ENCODE peak calls at places on chromosomes 13 and 19, in four cellular contexts. U is breast epithelium, F is sigmoid colon, R is GM12878. O is an unnamed sample. For H3K36me3, the result is how much of the 10 kb centered on the place peaks cover.

GRCh38 chr19:19107663-19108062 is 30.6 kb downstream of the TMEM161A start:
- DNase-seq in U (no peak), F (no peak), R (no peak), O (no peak)

GRCh38 chr19:3336680-3337523 is 29.5 kb upstream of the NFIC start:
- DNase-seq in U (peak), F (peak), R (no peak), O (peak)

GRCh38 chr19:2494447-2495129 is 18.7 kb downstream of the GADD45B start:
- DNase-seq in U (peak), F (peak), R (no peak), O (peak)

GRCh38 chr13:95920485-95920884 is 132.7 kb downstream of the UGGT2 start:
- DNase-seq in U (no peak), F (no peak), R (no peak), O (no peak)

GRCh38 chr13:95457294-95457693 is 95.2 kb upstream of the CLDN10 start:
- DNase-seq in U (no peak), F (no peak), R (peak), O (no peak)

GRCh38 chr19:47663435-47663910 is 49.7 kb upstream of the EHD2 start:
- DNase-seq in U (no peak), F (no peak), R (no peak), O (no peak)

GRCh38 chr19:3266792-3267469 is 42.5 kb downstream of the CELF5 start:
- DNase-seq in U (peak), F (no peak), R (no peak), O (no peak)

GRCh38 chr13:24984134-24984533 is 111.8 kb upstream of the PABPC3 start:
- DNase-seq in U (no peak), F (no peak), R (no peak), O (no peak)

DNA sequence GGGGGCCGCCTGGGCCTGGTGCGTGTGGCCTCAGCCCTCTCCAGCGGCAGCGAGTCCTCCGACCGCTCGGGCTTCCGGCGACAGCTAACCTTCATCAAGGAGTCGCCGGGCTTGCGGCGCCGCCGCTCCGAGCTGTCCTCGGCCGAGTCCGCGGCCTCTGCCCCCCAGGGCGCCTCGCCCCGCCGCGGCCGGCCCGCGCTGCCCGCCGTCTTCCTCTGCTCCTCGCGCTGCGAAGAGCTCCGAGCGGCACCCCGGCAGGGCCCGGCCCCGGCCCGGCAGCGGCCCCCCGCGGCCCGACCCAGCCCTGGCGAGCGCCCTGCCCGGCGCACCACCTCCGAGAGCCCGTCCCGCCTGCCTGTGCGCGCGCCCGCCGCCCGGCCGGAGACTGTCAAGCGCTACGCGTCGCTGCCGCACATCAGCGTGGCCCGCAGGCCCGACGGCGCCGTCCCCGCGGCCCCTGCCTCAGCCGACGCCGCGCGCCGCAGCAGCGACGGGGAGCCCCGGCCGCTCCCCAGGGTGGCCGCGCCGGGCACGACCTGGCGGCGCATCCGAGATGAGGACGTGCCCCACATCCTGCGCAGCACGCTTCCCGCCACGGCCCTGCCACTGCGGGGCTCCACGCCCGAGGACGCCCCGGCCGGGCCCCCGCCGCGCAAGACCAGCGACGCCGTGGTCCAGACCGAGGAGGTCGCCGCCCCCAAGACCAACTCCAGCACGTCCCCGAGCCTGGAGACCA is 9.6 kb downstream of the C19orf25 start:
- DNase-seq in U (no peak), F (no peak), R (no peak), O (no peak)
- H3K4me3 ChIP-seq in U (peak), F (peak), R (no peak), O (no peak)

GRCh38 chr19:15397782-15398181 is 18.2 kb upstream of the AKAP8 start:
- DNase-seq in U (no peak), F (peak), R (no peak), O (no peak)

GRCh38 chr19:15393963-15394362 is 14.4 kb upstream of the AKAP8 start:
- DNase-seq in U (no peak), F (no peak), R (no peak), O (no peak)

GRCh38 chr19:15396436-15396835 is 16.8 kb upstream of the AKAP8 start:
- DNase-seq in U (no peak), F (peak), R (no peak), O (no peak)

GRCh38 chr19:15397236-15397635 is 17.6 kb upstream of the AKAP8 start:
- DNase-seq in U (no peak), F (peak), R (no peak), O (no peak)

GRCh38 chr19:15394426-15394825 is 14.8 kb upstream of the AKAP8 start:
- DNase-seq in U (no peak), F (no peak), R (no peak), O (no peak)
- H3K36me3 ChIP-seq in U (under half), F (half or more), R (under half), O (half or more)

DNA sequence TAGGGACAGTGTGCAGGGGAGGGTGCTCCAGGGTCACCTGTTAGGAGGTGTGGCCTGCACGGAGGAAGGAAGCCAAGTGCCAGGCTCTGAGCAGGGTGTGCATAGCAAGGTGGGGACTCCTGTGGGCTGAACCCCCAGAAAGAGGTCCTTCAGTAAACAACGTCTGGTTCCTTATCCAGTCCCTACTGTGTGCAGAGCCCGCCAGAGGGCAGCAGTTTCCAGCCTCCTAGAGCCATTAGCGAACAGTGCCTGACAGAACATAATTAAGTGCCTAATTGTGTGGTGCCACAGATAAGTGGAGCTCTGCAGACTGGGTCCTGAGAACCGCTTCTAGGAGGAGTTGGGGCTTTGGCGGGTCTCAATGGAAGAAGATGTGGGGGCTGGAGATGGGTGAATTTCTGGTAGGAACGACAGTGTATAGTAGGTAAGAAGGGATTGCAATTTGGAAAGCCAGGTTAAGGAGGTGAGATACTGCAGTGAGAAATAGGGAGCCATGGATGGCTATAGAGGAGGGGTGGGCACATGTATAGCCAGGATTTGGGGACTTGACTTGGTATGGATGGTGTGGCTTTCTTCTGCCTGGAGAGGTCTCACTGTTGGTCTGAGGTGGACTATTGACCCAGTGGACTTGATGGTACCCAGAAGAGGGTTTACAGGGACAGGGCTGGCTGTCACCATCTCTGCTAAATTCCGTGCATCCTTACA is 323.1 kb downstream of the ZNF536 start:
- DNase-seq in U (no peak), F (peak), R (no peak), O (no peak)
- TF ChIP-seq CTCF in U (no peak), F (no peak), R (peak), O (no peak)

GRCh38 chr13:21670006-21670882 is 629 bp upstream of the FGF9 start:
- DNase-seq in U (no peak), F (peak), R (no peak), O (peak)

GRCh38 chr13:21673592-21674270 is 2.9 kb downstream of the FGF9 start:
- DNase-seq in U (no peak), F (peak), R (no peak), O (no peak)

GRCh38 chr13:21670883-21671792 is at the start of gene FGF9:
- DNase-seq in U (peak), F (peak), R (peak), O (peak)

GRCh38 chr13:21672811-21673591 is 2.1 kb downstream of the FGF9 start:
- DNase-seq in U (no peak), F (no peak), R (no peak), O (no peak)

DNA sequence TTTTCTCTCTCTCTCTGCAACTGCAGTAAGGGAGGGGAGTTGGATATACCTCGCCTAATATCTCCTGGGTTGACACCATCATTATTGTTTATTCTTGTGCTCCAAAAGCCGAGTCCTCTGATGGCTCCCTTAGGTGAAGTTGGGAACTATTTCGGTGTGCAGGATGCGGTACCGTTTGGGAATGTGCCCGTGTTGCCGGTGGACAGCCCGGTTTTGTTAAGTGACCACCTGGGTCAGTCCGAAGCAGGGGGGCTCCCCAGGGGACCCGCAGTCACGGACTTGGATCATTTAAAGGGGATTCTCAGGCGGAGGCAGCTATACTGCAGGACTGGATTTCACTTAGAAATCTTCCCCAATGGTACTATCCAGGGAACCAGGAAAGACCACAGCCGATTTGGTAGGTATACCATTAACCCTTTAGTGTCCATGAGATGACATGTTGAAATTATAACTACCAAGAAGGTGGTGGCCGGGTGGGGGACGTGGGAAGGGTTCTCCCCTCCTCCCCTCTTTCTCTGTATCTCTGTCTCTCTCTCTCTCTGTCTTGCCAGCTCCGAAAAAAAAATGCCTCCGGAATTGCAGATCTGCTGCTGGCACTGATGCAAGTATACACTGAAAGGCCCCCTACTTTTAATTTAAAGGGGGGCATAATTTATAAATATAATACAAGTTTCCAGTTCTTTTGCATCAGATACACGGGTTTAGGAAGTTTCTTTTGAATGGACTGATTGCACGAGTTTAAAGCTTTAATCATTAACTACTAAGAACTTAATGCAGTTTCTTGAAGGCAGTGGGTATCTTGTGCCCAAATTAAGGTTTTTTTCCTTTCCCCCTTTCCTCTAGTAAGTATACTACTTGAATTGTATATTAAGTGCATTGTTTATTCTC is 1.2 kb downstream of the FGF9 start:
- DNase-seq in U (no peak), F (no peak), R (no peak), O (no peak)
- H3K4me3 ChIP-seq in U (no peak), F (peak), R (no peak), O (no peak)

GRCh38 chr13:35597451-35597850 is 121.0 kb upstream of the MAB21L1 start:
- DNase-seq in U (no peak), F (no peak), R (no peak), O (no peak)
- H3K36me3 ChIP-seq in U (under half), F (under half), R (under half), O (under half)

GRCh38 chr19:10503002-10503789 is at the start of gene KEAP1:
- DNase-seq in U (peak), F (peak), R (no peak), O (peak)

GRCh38 chr19:10499550-10500246 is 3.5 kb downstream of the KEAP1 start:
- DNase-seq in U (no peak), F (no peak), R (no peak), O (no peak)

GRCh38 chr19:10500247-10500592 is 2.9 kb downstream of the KEAP1 start:
- DNase-seq in U (no peak), F (no peak), R (no peak), O (no peak)

GRCh38 chr19:10501971-10502523 is 1.1 kb downstream of the KEAP1 start:
- DNase-seq in U (peak), F (peak), R (no peak), O (peak)

GRCh38 chr19:10502524-10503001 is 593 bp downstream of the KEAP1 start:
- DNase-seq in U (peak), F (peak), R (peak), O (peak)
- TF ChIP-seq CTCF in U (peak), F (no peak), R (no peak), O (no peak)

GRCh38 chr19:15468675-15469512 is 4.5 kb upstream of the RASAL3 start:
- DNase-seq in U (no peak), F (peak), R (no peak), O (no peak)
- H3K4me3 ChIP-seq in U (no peak), F (peak), R (no peak), O (no peak)

DNA sequence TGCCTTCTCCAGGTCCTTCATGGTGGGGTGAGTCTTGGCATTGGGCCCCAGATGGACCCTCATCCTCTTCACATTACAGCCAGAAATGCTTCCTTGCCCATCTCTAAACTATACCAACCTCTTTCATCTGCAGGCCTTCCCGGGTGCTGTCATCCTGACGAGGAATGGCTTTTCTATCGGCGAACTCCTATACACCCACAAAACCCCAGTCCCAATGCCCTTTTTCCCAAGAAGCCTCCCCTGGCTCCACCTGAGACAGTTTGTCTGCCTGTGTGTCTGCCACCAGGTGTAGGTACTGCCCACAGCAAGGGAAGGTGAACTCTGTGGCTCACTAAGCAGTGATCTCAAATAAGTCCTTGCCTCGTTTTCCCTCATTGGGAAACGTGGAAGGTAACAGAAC is 55.3 kb downstream of the PTPRS start:
- DNase-seq in U (no peak), F (no peak), R (no peak), O (no peak)
- H3K36me3 ChIP-seq in U (under half), F (under half), R (under half), O (under half)